ENCODE peak calls at places on chromosome 17, in six cellular contexts. One of them, this sample, is unnamed.

GRCh38 chr17:77534137-77534536 is 393.4 kb downstream of the SEC14L1 start:
- DNase-seq in sigmoid colon: no peak
- DNase-seq in cerebellar cortex: no peak
- DNase-seq in activated T-cell treated with anti-CD3 and anti-CD28 coated beads for 1 hour: no peak
- DNase-seq in NCI-H510A treated with DMSO at 0.1 percent for 48 hours: no peak
- DNase-seq in brain microvascular endothelial cell: no peak
- DNase-seq in this sample: no peak

GRCh38 chr17:29038511-29039300 is 4.2 kb upstream of the PIPOX start:
- DNase-seq in cerebellar cortex: peak
- DNase-seq in activated T-cell treated with anti-CD3 and anti-CD28 coated beads for 1 hour: no peak
- DNase-seq in sigmoid colon: no peak
- DNase-seq in NCI-H510A treated with DMSO at 0.1 percent for 48 hours: no peak
- DNase-seq in brain microvascular endothelial cell: no peak
- DNase-seq in this sample: no peak

GRCh38 chr17:2563061-2563460 is 30.4 kb upstream of the PAFAH1B1 start:
- DNase-seq in sigmoid colon: no peak
- DNase-seq in brain microvascular endothelial cell: no peak
- DNase-seq in activated T-cell treated with anti-CD3 and anti-CD28 coated beads for 1 hour: no peak
- DNase-seq in NCI-H510A treated with DMSO at 0.1 percent for 48 hours: no peak
- DNase-seq in cerebellar cortex: no peak
- DNase-seq in this sample: no peak

GRCh38 chr17:4445731-4446130 is 12.0 kb downstream of the SPNS3 start:
- DNase-seq in NCI-H510A treated with DMSO at 0.1 percent for 48 hours: no peak
- DNase-seq in brain microvascular endothelial cell: no peak
- DNase-seq in cerebellar cortex: no peak
- DNase-seq in activated T-cell treated with anti-CD3 and anti-CD28 coated beads for 1 hour: no peak
- DNase-seq in sigmoid colon: no peak
- DNase-seq in this sample: no peak

GRCh38 chr17:64787255-64787920 is 125.3 kb upstream of the SMURF2 start:
- DNase-seq in sigmoid colon: peak
- DNase-seq in cerebellar cortex: no peak
- DNase-seq in activated T-cell treated with anti-CD3 and anti-CD28 coated beads for 1 hour: no peak
- DNase-seq in brain microvascular endothelial cell: no peak
- DNase-seq in NCI-H510A treated with DMSO at 0.1 percent for 48 hours: no peak
- DNase-seq in this sample: no peak

GRCh38 chr17:3594056-3594810 is 15.0 kb downstream of the TRPV1 start:
- DNase-seq in activated T-cell treated with anti-CD3 and anti-CD28 coated beads for 1 hour: no peak
- DNase-seq in brain microvascular endothelial cell: peak
- DNase-seq in NCI-H510A treated with DMSO at 0.1 percent for 48 hours: no peak
- DNase-seq in cerebellar cortex: peak
- DNase-seq in sigmoid colon: no peak
- DNase-seq in this sample: no peak

GRCh38 chr17:63542942-63543821 is 7.1 kb upstream of the DCAF7 start:
- DNase-seq in brain microvascular endothelial cell: no peak
- DNase-seq in sigmoid colon: no peak
- DNase-seq in activated T-cell treated with anti-CD3 and anti-CD28 coated beads for 1 hour: no peak
- DNase-seq in NCI-H510A treated with DMSO at 0.1 percent for 48 hours: peak
- DNase-seq in cerebellar cortex: no peak
- DNase-seq in this sample: no peak

GRCh38 chr17:31568140-31568938 is 176.9 kb downstream of the RAB11FIP4 start:
- DNase-seq in sigmoid colon: peak
- DNase-seq in NCI-H510A treated with DMSO at 0.1 percent for 48 hours: no peak
- DNase-seq in brain microvascular endothelial cell: no peak
- DNase-seq in cerebellar cortex: no peak
- DNase-seq in activated T-cell treated with anti-CD3 and anti-CD28 coated beads for 1 hour: no peak
- DNase-seq in this sample: no peak

GRCh38 chr17:62869885-62870580 is 61.9 kb upstream of the MARCHF10 start:
- DNase-seq in NCI-H510A treated with DMSO at 0.1 percent for 48 hours: peak
- DNase-seq in cerebellar cortex: no peak
- DNase-seq in sigmoid colon: no peak
- DNase-seq in brain microvascular endothelial cell: peak
- DNase-seq in activated T-cell treated with anti-CD3 and anti-CD28 coated beads for 1 hour: no peak
- DNase-seq in this sample: no peak

GRCh38 chr17:67671492-67671891 is 46.2 kb upstream of the NOL11 start:
- DNase-seq in cerebellar cortex: no peak
- DNase-seq in activated T-cell treated with anti-CD3 and anti-CD28 coated beads for 1 hour: no peak
- DNase-seq in NCI-H510A treated with DMSO at 0.1 percent for 48 hours: peak
- DNase-seq in brain microvascular endothelial cell: no peak
- DNase-seq in sigmoid colon: no peak
- DNase-seq in this sample: no peak

GRCh38 chr17:13917635-13918034 is 151.7 kb upstream of the COX10 start:
- DNase-seq in activated T-cell treated with anti-CD3 and anti-CD28 coated beads for 1 hour: no peak
- DNase-seq in cerebellar cortex: no peak
- DNase-seq in NCI-H510A treated with DMSO at 0.1 percent for 48 hours: no peak
- DNase-seq in brain microvascular endothelial cell: no peak
- DNase-seq in sigmoid colon: no peak
- DNase-seq in this sample: no peak

GRCh38 chr17:72095316-72095715 is 25.5 kb upstream of the SOX9 start:
- DNase-seq in cerebellar cortex: no peak
- DNase-seq in brain microvascular endothelial cell: no peak
- DNase-seq in sigmoid colon: no peak
- DNase-seq in activated T-cell treated with anti-CD3 and anti-CD28 coated beads for 1 hour: no peak
- DNase-seq in NCI-H510A treated with DMSO at 0.1 percent for 48 hours: no peak
- DNase-seq in this sample: no peak

GRCh38 chr17:7235693-7236665 is 1.7 kb upstream of the DVL2 start:
- DNase-seq in sigmoid colon: peak
- DNase-seq in brain microvascular endothelial cell: peak
- DNase-seq in activated T-cell treated with anti-CD3 and anti-CD28 coated beads for 1 hour: no peak
- DNase-seq in NCI-H510A treated with DMSO at 0.1 percent for 48 hours: no peak
- DNase-seq in cerebellar cortex: peak
- DNase-seq in this sample: no peak

GRCh38 chr17:7844292-7845154 is 10.3 kb upstream of the TMEM88 start:
- DNase-seq in sigmoid colon: peak
- DNase-seq in NCI-H510A treated with DMSO at 0.1 percent for 48 hours: peak
- DNase-seq in activated T-cell treated with anti-CD3 and anti-CD28 coated beads for 1 hour: peak
- DNase-seq in cerebellar cortex: peak
- DNase-seq in brain microvascular endothelial cell: peak
- DNase-seq in this sample: no peak

GRCh38 chr17:69245617-69246016 is 17.0 kb upstream of the ABCA10 start:
- DNase-seq in NCI-H510A treated with DMSO at 0.1 percent for 48 hours: no peak
- DNase-seq in brain microvascular endothelial cell: no peak
- DNase-seq in activated T-cell treated with anti-CD3 and anti-CD28 coated beads for 1 hour: no peak
- DNase-seq in cerebellar cortex: no peak
- DNase-seq in sigmoid colon: no peak
- DNase-seq in this sample: no peak

GRCh38 chr17:78120971-78121800 is 7.4 kb downstream of the TMC6 start:
- DNase-seq in NCI-H510A treated with DMSO at 0.1 percent for 48 hours: no peak
- DNase-seq in brain microvascular endothelial cell: no peak
- DNase-seq in sigmoid colon: no peak
- DNase-seq in cerebellar cortex: no peak
- DNase-seq in activated T-cell treated with anti-CD3 and anti-CD28 coated beads for 1 hour: peak
- DNase-seq in this sample: no peak

GRCh38 chr17:35255316-35255715 is 12.4 kb downstream of the SLFN5 start:
- DNase-seq in brain microvascular endothelial cell: no peak
- DNase-seq in NCI-H510A treated with DMSO at 0.1 percent for 48 hours: no peak
- DNase-seq in activated T-cell treated with anti-CD3 and anti-CD28 coated beads for 1 hour: no peak
- DNase-seq in cerebellar cortex: no peak
- DNase-seq in sigmoid colon: no peak
- DNase-seq in this sample: no peak

GRCh38 chr17:21285164-21286065 is 904 bp downstream of the MAP2K3 start:
- DNase-seq in cerebellar cortex: peak
- DNase-seq in sigmoid colon: peak
- DNase-seq in brain microvascular endothelial cell: no peak
- DNase-seq in activated T-cell treated with anti-CD3 and anti-CD28 coated beads for 1 hour: no peak
- DNase-seq in NCI-H510A treated with DMSO at 0.1 percent for 48 hours: peak
- DNase-seq in this sample: no peak

GRCh38 chr17:68399638-68400403 is 57.5 kb downstream of the WIPI1 start:
- DNase-seq in brain microvascular endothelial cell: no peak
- DNase-seq in NCI-H510A treated with DMSO at 0.1 percent for 48 hours: no peak
- DNase-seq in activated T-cell treated with anti-CD3 and anti-CD28 coated beads for 1 hour: no peak
- DNase-seq in sigmoid colon: peak
- DNase-seq in cerebellar cortex: no peak
- DNase-seq in this sample: no peak

GRCh38 chr17:77227461-77228223 is 86.9 kb downstream of the SEC14L1 start:
- DNase-seq in brain microvascular endothelial cell: no peak
- DNase-seq in sigmoid colon: no peak
- DNase-seq in activated T-cell treated with anti-CD3 and anti-CD28 coated beads for 1 hour: no peak
- DNase-seq in NCI-H510A treated with DMSO at 0.1 percent for 48 hours: no peak
- DNase-seq in cerebellar cortex: no peak
- DNase-seq in this sample: no peak

GRCh38 chr17:15998031-15998574 is 1.4 kb downstream of the ZSWIM7 start:
- DNase-seq in brain microvascular endothelial cell: no peak
- DNase-seq in sigmoid colon: no peak
- DNase-seq in cerebellar cortex: peak
- DNase-seq in activated T-cell treated with anti-CD3 and anti-CD28 coated beads for 1 hour: no peak
- DNase-seq in NCI-H510A treated with DMSO at 0.1 percent for 48 hours: no peak
- DNase-seq in this sample: no peak

GRCh38 chr17:82267575-82268379 is 5.7 kb downstream of the CSNK1D start:
- DNase-seq in sigmoid colon: peak
- DNase-seq in brain microvascular endothelial cell: peak
- DNase-seq in cerebellar cortex: peak
- DNase-seq in activated T-cell treated with anti-CD3 and anti-CD28 coated beads for 1 hour: peak
- DNase-seq in NCI-H510A treated with DMSO at 0.1 percent for 48 hours: no peak
- DNase-seq in this sample: no peak

GRCh38 chr17:80868022-80868609 is 123.5 kb upstream of the CHMP6 start:
- DNase-seq in sigmoid colon: peak
- DNase-seq in activated T-cell treated with anti-CD3 and anti-CD28 coated beads for 1 hour: no peak
- DNase-seq in brain microvascular endothelial cell: no peak
- DNase-seq in NCI-H510A treated with DMSO at 0.1 percent for 48 hours: no peak
- DNase-seq in cerebellar cortex: no peak
- DNase-seq in this sample: no peak

GRCh38 chr17:60941028-60941427 is 263.4 kb downstream of the BCAS3 start:
- DNase-seq in cerebellar cortex: no peak
- DNase-seq in NCI-H510A treated with DMSO at 0.1 percent for 48 hours: no peak
- DNase-seq in brain microvascular endothelial cell: peak
- DNase-seq in activated T-cell treated with anti-CD3 and anti-CD28 coated beads for 1 hour: no peak
- DNase-seq in sigmoid colon: no peak
- DNase-seq in this sample: no peak

This sample was measured in GM18507.